ENCODE peak calls at places on chromosomes 6 and 20, in five cellular contexts. S is HTR-8/SVneo, R is A172, M is mucosa of gallbladder, G is putamen. H is an unnamed sample.

GRCh38 chr20:57869291-57869950 is 159.6 kb upstream of the PMEPA1 start:
- DNase-seq in R (no peak), S (no peak), G (peak; percentile 71), M (no peak), H (peak; percentile 69)

GRCh38 chr6:153898360-153899059 is 140.5 kb upstream of the OPRM1 start:
- DNase-seq in R (no peak), G (no peak), M (no peak), S (no peak), H (no peak)

GRCh38 chr20:36246410-36246809 is 10.1 kb downstream of the AAR2 start:
- DNase-seq in R (no peak), M (no peak), G (no peak), S (no peak), H (no peak)

GRCh38 chr6:15017251-15017650 is 228.6 kb upstream of the JARID2 start:
- DNase-seq in M (no peak), G (no peak), S (no peak), R (peak; percentile 13), H (peak; percentile 20)

GRCh38 chr6:144320746-144321145 is 35.6 kb downstream of the UTRN start:
- DNase-seq in S (no peak), M (no peak), R (no peak), G (no peak), H (no peak)

GRCh38 chr6:1267057-1267732 is 44.7 kb upstream of the FOXQ1 start:
- DNase-seq in G (no peak), M (no peak), S (no peak), R (peak; percentile 67), H (no peak)

GRCh38 chr6:73062837-73063236 is 162.5 kb downstream of the KHDC1L start:
- DNase-seq in S (no peak), G (no peak), R (peak; percentile 9), M (no peak), H (no peak)

GRCh38 chr6:7631466-7631865 is 41.5 kb downstream of the SNRNP48 start:
- DNase-seq in M (no peak), R (no peak), S (no peak), G (no peak), H (no peak)

GRCh38 chr6:148577687-148578488 is 168.9 kb upstream of the UST start:
- DNase-seq in R (peak; percentile 55), G (peak; percentile 74), M (peak; percentile 73), S (peak; percentile 61), H (peak; percentile 75)

GRCh38 chr20:1983311-1983710 is 10.5 kb downstream of the PDYN start:
- DNase-seq in M (no peak), G (no peak), R (no peak), S (no peak), H (no peak)

GRCh38 chr20:50276119-50277063 is 85.8 kb downstream of the CEBPB start:
- DNase-seq in G (no peak), R (no peak), S (no peak), M (no peak), H (no peak)

GRCh38 chr20:53688085-53688484 is 94.4 kb upstream of the ZNF217 start:
- DNase-seq in R (no peak), M (no peak), G (no peak), S (no peak), H (no peak)

H was measured in head of caudate nucleus.